ENCODE peak calls at places on chromosomes 5 and 9, in ten cellular contexts. R, A, K, L, S, Z, J, Q, X and H are unnamed samples.

GRCh38 chr9:136568288-136569081 is 22.6 kb upstream of the NOTCH1 start:
- DNase-seq in R (no peak), L (no peak), A (no peak), Q (no peak), X (no peak), S (no peak), J (no peak), Z (no peak), K (no peak), H (no peak)

GRCh38 chr9:137045294-137046093 is 483 bp downstream of the NPDC1 start:
- DNase-seq in A (peak; percentile 40), R (no peak), X (peak; percentile 9), K (no peak), Z (no peak), S (no peak), L (peak; percentile 47), J (no peak), Q (peak; percentile 32), H (no peak)

GRCh38 chr5:119341452-119342349 is 14.1 kb upstream of the TNFAIP8 start:
- DNase-seq in L (no peak), R (peak; percentile 55), S (peak; percentile 53), J (no peak), K (no peak), A (no peak), Q (no peak), Z (no peak), X (no peak), H (no peak)

GRCh38 chr5:143775258-143775657 is 36.7 kb upstream of the HMHB1 start:
- DNase-seq in J (no peak), Q (peak; percentile 60), Z (no peak), X (no peak), L (no peak), S (no peak), K (peak; percentile 14), R (no peak), A (no peak), H (no peak)

GRCh38 chr9:134433101-134433500 is 106.8 kb downstream of the RXRA start:
- DNase-seq in X (no peak), Z (no peak), A (no peak), K (no peak), Q (no peak), S (no peak), L (no peak), J (peak; percentile 13), R (no peak), H (no peak)

GRCh38 chr5:131545856-131546255 is 89.2 kb downstream of the RAPGEF6 start:
- DNase-seq in Z (no peak), K (no peak), L (no peak), Q (peak; percentile 58), S (no peak), R (no peak), X (no peak), A (no peak), J (no peak), H (no peak)

GRCh38 chr5:179914032-179914755 is 6.5 kb upstream of the TBC1D9B start:
- DNase-seq in S (no peak), A (no peak), J (no peak), Q (peak; percentile 18), X (no peak), K (peak; percentile 27), R (peak; percentile 89), L (peak; percentile 68), Z (no peak), H (no peak)

GRCh38 chr5:141704782-141705297 is 22.8 kb upstream of the ARAP3 start:
- DNase-seq in K (peak; percentile 40), R (no peak), X (no peak), Z (no peak), A (no peak), L (peak; percentile 75), Q (no peak), J (no peak), S (no peak), H (no peak)

GRCh38 chr9:103471241-103471640 is 476.1 kb downstream of the CYLC2 start:
- DNase-seq in R (no peak), A (no peak), L (no peak), Q (no peak), Z (no peak), K (no peak), S (no peak), X (no peak), J (no peak), H (no peak)

GRCh38 chr9:125748511-125749099 is 1.4 kb downstream of the PBX3 start:
- DNase-seq in Z (no peak), K (no peak), R (no peak), J (peak; percentile 52), A (no peak), L (peak; percentile 25), X (no peak), S (no peak), Q (no peak), H (no peak)

GRCh38 chr9:407255-407654 is 192.6 kb downstream of the DOCK8 start:
- DNase-seq in R (no peak), A (no peak), K (no peak), Z (no peak), Q (no peak), S (no peak), J (no peak), L (no peak), X (no peak), H (no peak)

GRCh38 chr9:113524460-113524859 is 60.9 kb downstream of the RGS3 start:
- DNase-seq in S (no peak), J (no peak), X (no peak), K (no peak), L (peak; percentile 77), Z (no peak), R (no peak), Q (no peak), A (no peak), H (no peak)

GRCh38 chr5:154868702-154869101 is 10.3 kb downstream of the CNOT8 start:
- DNase-seq in Q (no peak), R (no peak), L (no peak), J (no peak), Z (no peak), X (no peak), K (no peak), S (no peak), A (no peak), H (no peak)

GRCh38 chr5:37825334-37825915 is 14.4 kb downstream of the GDNF start:
- DNase-seq in L (no peak), Z (no peak), A (no peak), Q (no peak), S (no peak), X (peak; percentile 41), R (no peak), K (no peak), J (no peak), H (no peak)

GRCh38 chr5:131164931-131165727 is at the start of gene HINT1:
- DNase-seq in L (peak; percentile 95), K (peak; percentile 88), J (peak; percentile 80), X (peak; percentile 89), A (peak; percentile 91), Z (peak; percentile 82), Q (peak; percentile 70), S (peak; percentile 86), R (peak; percentile 38), H (peak; percentile 57)

GRCh38 chr9:120775859-120776258 is 17.4 kb downstream of the FBXW2 start:
- DNase-seq in L (no peak), R (no peak), S (no peak), A (no peak), Z (no peak), Q (no peak), J (no peak), K (no peak), X (no peak), H (no peak)

GRCh38 chr5:15885156-15885555 is 294.4 kb downstream of the MARCHF11 start:
- DNase-seq in R (no peak), S (no peak), X (no peak), Q (peak; percentile 27), Z (no peak), L (no peak), J (no peak), A (no peak), K (no peak), H (no peak)